ENCODE peak calls at places on chromosomes 6 and 20, in seven cellular contexts. P is HCT116, C is IMR-90, I is lower lobe of right lung, E is testis, Z is colonic mucosa, D is hepatocyte. X is an unnamed sample. For H3K4me1, the result is how much of the 10 kb centered on the place peaks cover.

GRCh38 chr6:69867075-69867911 is 937 bp downstream of the COL19A1 start:
- DNase-seq in P (no peak), C (peak), I (peak), E (peak), Z (peak), D (peak), X (peak)

GRCh38 chr20:59032713-59033059 is 551 bp upstream of the ATP5F1E start:
- DNase-seq in P (peak), C (peak), I (no peak), E (no peak), Z (no peak), D (peak), X (no peak)

GRCh38 chr6:9456241-9456658 is 958.6 kb downstream of the TFAP2A start:
- DNase-seq in P (no peak), C (no peak), I (no peak), E (no peak), Z (no peak), D (no peak), X (no peak)

GRCh38 chr6:158085261-158086053 is 82.6 kb downstream of the SERAC1 start:
- DNase-seq in P (no peak), C (no peak), I (no peak), E (no peak), Z (no peak), D (no peak), X (no peak)

GRCh38 chr6:130843575-130844320 is 16.5 kb downstream of the SMLR1 start:
- DNase-seq in P (peak), C (peak), I (no peak), E (no peak), Z (no peak), D (peak), X (peak)

GRCh38 chr20:34941224-34941623 is 14.4 kb downstream of the GSS start:
- DNase-seq in P (no peak), C (peak), I (no peak), E (no peak), Z (no peak), D (no peak), X (no peak)

GRCh38 chr20:40502431-40502992 is 186.5 kb downstream of the MAFB start:
- DNase-seq in P (no peak), C (no peak), I (no peak), E (no peak), Z (no peak), D (no peak), X (no peak)

GRCh38 chr6:25053875-25054371 is 118.2 kb upstream of the RIPOR2 start:
- DNase-seq in P (no peak), C (peak), I (no peak), E (no peak), Z (no peak), D (no peak), X (peak)

GRCh38 chr6:51531623-51532022 is 555.8 kb downstream of the PKHD1 start:
- DNase-seq in P (no peak), C (no peak), I (no peak), E (peak), Z (no peak), D (no peak), X (no peak)

GRCh38 chr6:17027441-17027840 is 74.4 kb upstream of the STMND1 start:
- DNase-seq in P (no peak), C (no peak), I (no peak), E (no peak), Z (no peak), D (no peak), X (no peak)

GRCh38 chr6:32046450-32047083 is 8.4 kb downstream of the CYP21A2 start:
- DNase-seq in P (no peak), C (no peak), I (no peak), E (peak), Z (peak), D (peak), X (peak)

GRCh38 chr6:87257046-87257445 is 65.3 kb upstream of the SMIM8 start:
- DNase-seq in P (no peak), C (no peak), I (no peak), E (no peak), Z (no peak), D (no peak), X (no peak)

GRCh38 chr6:20875369-20875963 is 341.2 kb downstream of the CDKAL1 start:
- DNase-seq in P (no peak), C (peak), I (no peak), E (peak), Z (no peak), D (peak), X (peak)

GRCh38 chr6:132253906-132254305 is 147.4 kb downstream of the MOXD1 start:
- DNase-seq in P (no peak), C (no peak), I (no peak), E (no peak), Z (no peak), D (no peak), X (no peak)

GRCh38 chr6:83952830-83953229 is 80.7 kb upstream of the MRAP2 start:
- DNase-seq in P (no peak), C (no peak), I (no peak), E (no peak), Z (no peak), D (no peak), X (no peak)

GRCh38 chr6:152124432-152125074 is 317.1 kb downstream of the ESR1 start:
- DNase-seq in P (peak), C (peak), I (no peak), E (no peak), Z (no peak), D (peak), X (peak)

GRCh38 chr6:73774311-73774766 is 78.3 kb downstream of the CD109 start:
- DNase-seq in P (peak), C (peak), I (no peak), E (peak), Z (no peak), D (no peak), X (peak)

GRCh38 chr6:16759646-16760535 is 1.4 kb downstream of the ATXN1 start:
- DNase-seq in P (no peak), C (peak), I (peak), E (peak), Z (peak), D (peak), X (peak)

GRCh38 chr6:28393912-28394662 is 5.5 kb downstream of the ZSCAN12 start:
- DNase-seq in P (no peak), C (peak), I (no peak), E (no peak), Z (no peak), D (peak), X (peak)

GRCh38 chr20:37590938-37591490 is 63.3 kb upstream of the BLCAP start:
- DNase-seq in P (no peak), C (no peak), I (no peak), E (no peak), Z (no peak), D (no peak), X (no peak)

GRCh38 chr20:63351380-63351700 is 9.8 kb downstream of the CHRNA4 start:
- DNase-seq in P (no peak), C (no peak), I (no peak), E (no peak), Z (no peak), D (no peak), X (no peak)

GRCh38 chr6:149497365-149497764 is 12.6 kb upstream of the ZC3H12D start:
- DNase-seq in P (no peak), C (no peak), I (no peak), E (no peak), Z (no peak), D (no peak), X (no peak)

GRCh38 chr6:168875811-168876576 is 377.7 kb downstream of the THBS2 start:
- DNase-seq in P (no peak), C (no peak), I (no peak), E (no peak), Z (no peak), D (no peak), X (no peak)

GRCh38 chr6:113219783-113220182 is 637.4 kb upstream of the MARCKS start:
- DNase-seq in P (no peak), C (no peak), I (no peak), E (no peak), Z (no peak), D (no peak), X (no peak)

GRCh38 chr6:117555262-117555849 is 47.0 kb downstream of the GOPC start:
- DNase-seq in P (no peak), C (no peak), I (no peak), E (no peak), Z (no peak), D (no peak), X (no peak)

GRCh38 chr6:96522469-96523009 is 933 bp downstream of the UFL1 start:
- DNase-seq in P (no peak), C (peak), I (no peak), E (no peak), Z (no peak), D (peak), X (peak)

GRCh38 chr20:760751-761417 is 7.4 kb downstream of the SLC52A3 start:
- DNase-seq in P (peak), C (no peak), I (peak), E (peak), Z (no peak), D (peak), X (peak)

GRCh38 chr6:16089232-16089843 is 39.5 kb upstream of the MYLIP start:
- DNase-seq in P (no peak), C (peak), I (no peak), E (no peak), Z (no peak), D (no peak), X (no peak)

GRCh38 chr20:35133735-35134134 is 13.4 kb downstream of the EDEM2 start:
- DNase-seq in P (no peak), C (no peak), I (no peak), E (no peak), Z (no peak), D (no peak), X (no peak)

GRCh38 chr20:32483351-32484220 is 101.5 kb downstream of the NOL4L start:
- DNase-seq in P (peak), C (peak), I (peak), E (peak), Z (peak), D (peak), X (peak)

GRCh38 chr6:7137335-7138106 is 29.8 kb downstream of the RREB1 start:
- DNase-seq in P (no peak), C (peak), I (no peak), E (peak), Z (peak), D (no peak), X (peak)

GRCh38 chr6:111417181-111417585 is 65.8 kb downstream of the REV3L start:
- DNase-seq in P (no peak), C (peak), I (no peak), E (peak), Z (peak), D (no peak), X (peak)

GRCh38 chr6:130794686-130795085 is 32.5 kb upstream of the SMLR1 start:
- DNase-seq in P (no peak), C (no peak), I (no peak), E (peak), Z (no peak), D (no peak), X (no peak)

GRCh38 chr6:5401845-5402738 is 140.8 kb downstream of the FARS2 start:
- DNase-seq in P (peak), C (peak), I (no peak), E (no peak), Z (no peak), D (no peak), X (peak)

GRCh38 chr20:38804682-38805501 is 605 bp upstream of the PPP1R16B start:
- DNase-seq in P (no peak), C (no peak), I (peak), E (no peak), Z (peak), D (no peak), X (no peak)

GRCh38 chr6:143696327-143697000 is 18.7 kb downstream of the PHACTR2 start:
- DNase-seq in P (no peak), C (peak), I (no peak), E (no peak), Z (no peak), D (no peak), X (no peak)

GRCh38 chr20:49951160-49951559 is 15.0 kb downstream of the RNF114 start:
- DNase-seq in P (no peak), C (peak), I (no peak), E (no peak), Z (no peak), D (no peak), X (no peak)

GRCh38 chr6:138957484-138957883 is 30.6 kb downstream of the REPS1 start:
- DNase-seq in P (no peak), C (no peak), I (no peak), E (no peak), Z (peak), D (peak), X (no peak)

GRCh38 chr20:51013577-51014330 is 9.2 kb downstream of the KCNG1 start:
- DNase-seq in P (no peak), C (no peak), I (no peak), E (no peak), Z (no peak), D (peak), X (no peak)

GRCh38 chr20:51017313-51017712 is 5.6 kb downstream of the KCNG1 start:
- DNase-seq in P (no peak), C (no peak), I (no peak), E (no peak), Z (no peak), D (no peak), X (no peak)

GRCh38 chr20:51012357-51012756 is 10.6 kb downstream of the KCNG1 start:
- DNase-seq in P (no peak), C (no peak), I (no peak), E (no peak), Z (no peak), D (no peak), X (no peak)

GRCh38 chr20:51016521-51016920 is 6.4 kb downstream of the KCNG1 start:
- DNase-seq in P (no peak), C (no peak), I (no peak), E (no peak), Z (no peak), D (no peak), X (no peak)

GRCh38 chr20:51014797-51015722 is 7.8 kb downstream of the KCNG1 start:
- DNase-seq in P (no peak), C (peak), I (no peak), E (peak), Z (peak), D (peak), X (peak)
- TF ChIP-seq CTCF in P (peak), C (peak), I (peak), E (peak), Z (peak), D (peak), X (peak)

DNA sequence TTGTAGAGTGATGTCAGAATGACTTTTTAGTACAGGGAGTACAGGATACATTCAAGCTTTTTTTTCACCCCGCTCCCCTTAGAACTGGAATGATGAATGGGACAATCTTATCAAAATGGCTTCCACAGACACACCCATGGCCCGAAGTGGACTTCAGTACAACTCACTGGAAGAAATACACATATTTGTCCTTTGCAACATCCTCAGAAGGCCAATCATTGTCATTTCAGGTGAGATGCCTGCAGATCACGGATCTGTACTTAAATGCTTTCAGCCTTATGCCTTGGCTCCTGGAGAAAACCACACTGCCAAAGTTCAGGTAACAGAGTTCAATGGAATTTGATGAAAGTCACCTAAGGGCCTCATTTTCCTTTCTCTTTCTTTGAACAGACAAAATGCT is 8.5 kb downstream of the TNFAIP3 start:
- DNase-seq in P (no peak), C (no peak), I (no peak), E (no peak), Z (no peak), D (no peak), X (no peak)
- H3K4me1 ChIP-seq in P (under half), C (under half), I (half or more), E (under half), Z (under half), D (under half), X (under half)

GRCh38 chr6:167350731-167351655 is 26.1 kb downstream of the TTLL2 start:
- DNase-seq in P (peak), C (no peak), I (peak), E (peak), Z (peak), D (peak), X (peak)
- H3K4me3 ChIP-seq in P (peak), C (no peak), I (peak), E (peak), Z (peak), D (peak), X (peak)

GRCh38 chr6:4124361-4124760 is 11.0 kb downstream of the ECI2 start:
- DNase-seq in P (no peak), C (no peak), I (no peak), E (no peak), Z (no peak), D (no peak), X (no peak)

GRCh38 chr6:4128072-4128471 is 7.3 kb downstream of the ECI2 start:
- DNase-seq in P (no peak), C (no peak), I (no peak), E (no peak), Z (no peak), D (no peak), X (no peak)

GRCh38 chr6:4128748-4129147 is 6.6 kb downstream of the ECI2 start:
- DNase-seq in P (no peak), C (peak), I (no peak), E (no peak), Z (no peak), D (no peak), X (peak)

GRCh38 chr6:4125500-4125899 is 9.9 kb downstream of the ECI2 start:
- DNase-seq in P (no peak), C (peak), I (no peak), E (no peak), Z (no peak), D (no peak), X (no peak)

DNA sequence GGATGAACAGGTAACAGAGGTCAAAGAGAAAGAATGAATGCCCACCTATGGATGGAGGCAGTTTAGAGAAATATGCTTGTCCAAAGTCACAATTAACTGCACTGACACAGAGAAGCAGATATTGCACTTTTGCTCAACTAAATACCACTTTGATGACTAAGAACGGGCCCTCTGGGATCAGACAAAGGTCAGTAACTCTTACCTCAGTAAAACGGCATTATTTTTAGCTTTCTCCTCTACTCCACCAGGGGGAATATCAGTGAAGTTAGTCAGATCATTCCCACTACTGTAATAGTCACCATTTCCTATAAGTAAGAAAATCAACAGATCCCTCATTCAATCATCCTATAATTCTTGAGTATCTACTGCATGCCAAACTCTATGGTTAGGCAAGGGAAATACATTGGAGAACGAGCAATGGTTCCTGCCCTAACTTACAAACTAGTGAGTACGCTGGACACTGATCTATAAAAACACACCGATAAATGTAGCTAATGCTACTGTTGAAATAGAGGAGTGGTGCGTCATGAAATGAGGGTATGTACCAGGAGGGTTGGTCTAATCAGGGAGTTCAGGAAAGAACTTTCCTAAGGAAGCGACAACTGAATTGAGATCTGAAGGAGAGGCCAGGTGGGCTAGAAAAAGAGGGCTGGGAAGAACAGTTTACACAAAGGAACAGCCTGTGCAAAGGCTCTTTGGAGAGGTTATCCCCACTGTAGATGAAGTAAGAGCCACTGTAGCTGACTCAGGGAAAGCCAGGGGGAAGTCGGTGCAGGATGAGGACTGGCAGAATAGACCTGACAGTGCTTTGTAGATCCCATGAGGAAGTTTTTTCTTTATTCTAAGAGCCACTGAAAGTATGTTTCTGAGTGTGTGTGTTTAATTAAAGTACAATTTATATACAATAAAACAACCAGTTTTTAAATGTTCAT is 9.2 kb downstream of the ECI2 start:
- DNase-seq in P (peak), C (peak), I (no peak), E (no peak), Z (no peak), D (peak), X (no peak)
- TF ChIP-seq CTCF in P (peak), C (peak), I (no peak), E (no peak), Z (no peak), D (peak), X (peak)

DNA sequence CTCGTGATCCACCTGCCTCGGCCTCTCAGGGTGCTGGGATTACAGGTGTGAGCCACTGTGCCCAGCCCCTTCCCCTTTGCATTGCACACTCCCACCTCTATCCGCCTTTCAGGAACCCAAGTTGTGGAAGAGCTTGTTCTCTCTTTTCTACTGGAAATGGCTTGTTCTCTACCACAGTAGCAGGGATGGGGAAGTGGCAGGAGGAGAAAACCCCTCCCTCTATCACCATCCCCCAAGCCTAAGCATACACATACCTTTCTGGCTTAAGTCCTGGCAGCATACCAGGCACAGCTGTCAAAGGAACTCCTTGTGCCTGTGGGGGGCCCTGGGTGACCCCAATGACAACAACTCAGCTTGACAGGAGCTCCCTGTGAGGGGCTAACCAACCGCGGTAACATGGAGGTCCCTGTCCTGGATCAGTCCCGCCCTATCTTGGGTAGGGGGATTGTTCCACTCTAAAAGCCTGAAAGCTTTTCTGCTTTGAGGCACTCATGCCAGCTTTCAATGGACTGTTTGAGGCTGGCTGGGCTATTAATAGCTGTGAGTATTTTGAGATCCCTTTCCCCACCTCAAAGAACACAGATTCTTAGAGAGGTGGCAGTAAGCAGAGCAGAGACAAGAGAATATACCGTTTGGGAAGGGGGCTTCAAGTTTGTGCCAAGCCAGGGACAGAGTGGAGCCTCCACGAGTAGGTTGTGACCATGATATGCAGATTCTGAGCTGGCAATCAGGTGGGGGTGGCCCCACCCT is 2.3 kb downstream of the KLHDC3 start:
- DNase-seq in P (no peak), C (no peak), I (no peak), E (no peak), Z (no peak), D (no peak), X (peak)
- H3K4me1 ChIP-seq in P (under half), C (under half), I (under half), E (under half), Z (under half), D (under half), X (under half)

X was measured in cardiac muscle cell.